ENCODE peak calls at places on chromosomes 4 and X, in ten cellular contexts. One of them, this sample, is unnamed.

GRCh38 chrX:74906427-74906826 is 18.8 kb downstream of the NEXMIF start:
- DNase-seq in stimulated activated CD4-positive, alpha-beta T cell treated with anti-CD3 and anti-CD28 coated beads, Interleukin-4, amount 100 ng/mL, for 48 hours: no peak
- DNase-seq in T-helper 9 cell: no peak
- DNase-seq in SK-N-DZ: no peak
- DNase-seq in endodermal cell: no peak
- DNase-seq in colonic mucosa: no peak
- DNase-seq in stimulated activated CD8-positive, alpha-beta memory T cell treated with anti-CD3 and anti-CD28 coated beads, Interleukin-15, amount 100 ng/mL, for 4 hours: no peak
- DNase-seq in nephron progenitor cell: no peak
- DNase-seq in activated CD8-positive, alpha-beta memory T cell treated with anti-CD3 and anti-CD28 coated beads, Interleukin-2, amount 10 ng/mL, durations not matched to agents 7 days and 5 days: no peak
- DNase-seq in left lung: no peak
- DNase-seq in this sample: no peak

GRCh38 chr4:15144249-15144966 is 142.1 kb downstream of the CPEB2 start:
- DNase-seq in stimulated activated CD4-positive, alpha-beta T cell treated with anti-CD3 and anti-CD28 coated beads, Interleukin-4, amount 100 ng/mL, for 48 hours: no peak
- DNase-seq in T-helper 9 cell: no peak
- DNase-seq in SK-N-DZ: no peak
- DNase-seq in endodermal cell: no peak
- DNase-seq in colonic mucosa: no peak
- DNase-seq in stimulated activated CD8-positive, alpha-beta memory T cell treated with anti-CD3 and anti-CD28 coated beads, Interleukin-15, amount 100 ng/mL, for 4 hours: no peak
- DNase-seq in nephron progenitor cell: no peak
- DNase-seq in activated CD8-positive, alpha-beta memory T cell treated with anti-CD3 and anti-CD28 coated beads, Interleukin-2, amount 10 ng/mL, durations not matched to agents 7 days and 5 days: no peak
- DNase-seq in left lung: no peak
- DNase-seq in this sample: no peak

GRCh38 chr4:170853422-170854021 is 763.8 kb upstream of the AADAT start:
- DNase-seq in stimulated activated CD4-positive, alpha-beta T cell treated with anti-CD3 and anti-CD28 coated beads, Interleukin-4, amount 100 ng/mL, for 48 hours: peak; percentile 4
- DNase-seq in T-helper 9 cell: no peak
- DNase-seq in SK-N-DZ: peak; percentile 33
- DNase-seq in endodermal cell: peak; percentile 86
- DNase-seq in colonic mucosa: peak; percentile 37
- DNase-seq in stimulated activated CD8-positive, alpha-beta memory T cell treated with anti-CD3 and anti-CD28 coated beads, Interleukin-15, amount 100 ng/mL, for 4 hours: no peak
- DNase-seq in nephron progenitor cell: peak; percentile 72
- DNase-seq in activated CD8-positive, alpha-beta memory T cell treated with anti-CD3 and anti-CD28 coated beads, Interleukin-2, amount 10 ng/mL, durations not matched to agents 7 days and 5 days: peak; percentile 41
- DNase-seq in left lung: peak; percentile 31
- DNase-seq in this sample: no peak

GRCh38 chr4:129264008-129264657 is 168.2 kb downstream of the C4orf33 start:
- DNase-seq in stimulated activated CD4-positive, alpha-beta T cell treated with anti-CD3 and anti-CD28 coated beads, Interleukin-4, amount 100 ng/mL, for 48 hours: no peak
- DNase-seq in T-helper 9 cell: no peak
- DNase-seq in SK-N-DZ: no peak
- DNase-seq in endodermal cell: no peak
- DNase-seq in colonic mucosa: no peak
- DNase-seq in stimulated activated CD8-positive, alpha-beta memory T cell treated with anti-CD3 and anti-CD28 coated beads, Interleukin-15, amount 100 ng/mL, for 4 hours: no peak
- DNase-seq in nephron progenitor cell: no peak
- DNase-seq in activated CD8-positive, alpha-beta memory T cell treated with anti-CD3 and anti-CD28 coated beads, Interleukin-2, amount 10 ng/mL, durations not matched to agents 7 days and 5 days: peak; percentile 42
- DNase-seq in left lung: no peak
- DNase-seq in this sample: no peak

GRCh38 chrX:45505214-45505613 is 304.5 kb upstream of the DIPK2B start:
- DNase-seq in stimulated activated CD4-positive, alpha-beta T cell treated with anti-CD3 and anti-CD28 coated beads, Interleukin-4, amount 100 ng/mL, for 48 hours: no peak
- DNase-seq in T-helper 9 cell: no peak
- DNase-seq in SK-N-DZ: no peak
- DNase-seq in endodermal cell: no peak
- DNase-seq in colonic mucosa: no peak
- DNase-seq in stimulated activated CD8-positive, alpha-beta memory T cell treated with anti-CD3 and anti-CD28 coated beads, Interleukin-15, amount 100 ng/mL, for 4 hours: no peak
- DNase-seq in nephron progenitor cell: no peak
- DNase-seq in activated CD8-positive, alpha-beta memory T cell treated with anti-CD3 and anti-CD28 coated beads, Interleukin-2, amount 10 ng/mL, durations not matched to agents 7 days and 5 days: no peak
- DNase-seq in left lung: no peak
- DNase-seq in this sample: no peak

GRCh38 chrX:114583646-114584433 is at the start of gene HTR2C:
- DNase-seq in stimulated activated CD4-positive, alpha-beta T cell treated with anti-CD3 and anti-CD28 coated beads, Interleukin-4, amount 100 ng/mL, for 48 hours: no peak
- DNase-seq in T-helper 9 cell: no peak
- DNase-seq in SK-N-DZ: no peak
- DNase-seq in endodermal cell: peak; percentile 84
- DNase-seq in colonic mucosa: no peak
- DNase-seq in stimulated activated CD8-positive, alpha-beta memory T cell treated with anti-CD3 and anti-CD28 coated beads, Interleukin-15, amount 100 ng/mL, for 4 hours: no peak
- DNase-seq in nephron progenitor cell: peak; percentile 20
- DNase-seq in activated CD8-positive, alpha-beta memory T cell treated with anti-CD3 and anti-CD28 coated beads, Interleukin-2, amount 10 ng/mL, durations not matched to agents 7 days and 5 days: no peak
- DNase-seq in left lung: no peak
- DNase-seq in this sample: no peak

GRCh38 chr4:109303141-109303499 is 662 bp upstream of the COL25A1 start:
- DNase-seq in stimulated activated CD4-positive, alpha-beta T cell treated with anti-CD3 and anti-CD28 coated beads, Interleukin-4, amount 100 ng/mL, for 48 hours: no peak
- DNase-seq in T-helper 9 cell: no peak
- DNase-seq in SK-N-DZ: no peak
- DNase-seq in endodermal cell: no peak
- DNase-seq in colonic mucosa: no peak
- DNase-seq in stimulated activated CD8-positive, alpha-beta memory T cell treated with anti-CD3 and anti-CD28 coated beads, Interleukin-15, amount 100 ng/mL, for 4 hours: no peak
- DNase-seq in nephron progenitor cell: no peak
- DNase-seq in activated CD8-positive, alpha-beta memory T cell treated with anti-CD3 and anti-CD28 coated beads, Interleukin-2, amount 10 ng/mL, durations not matched to agents 7 days and 5 days: no peak
- DNase-seq in left lung: no peak
- DNase-seq in this sample: no peak

GRCh38 chr4:80180743-80181142 is 16.6 kb upstream of the PRDM8 start:
- DNase-seq in stimulated activated CD4-positive, alpha-beta T cell treated with anti-CD3 and anti-CD28 coated beads, Interleukin-4, amount 100 ng/mL, for 48 hours: no peak
- DNase-seq in T-helper 9 cell: no peak
- DNase-seq in SK-N-DZ: peak; percentile 8
- DNase-seq in endodermal cell: no peak
- DNase-seq in colonic mucosa: no peak
- DNase-seq in stimulated activated CD8-positive, alpha-beta memory T cell treated with anti-CD3 and anti-CD28 coated beads, Interleukin-15, amount 100 ng/mL, for 4 hours: no peak
- DNase-seq in nephron progenitor cell: no peak
- DNase-seq in activated CD8-positive, alpha-beta memory T cell treated with anti-CD3 and anti-CD28 coated beads, Interleukin-2, amount 10 ng/mL, durations not matched to agents 7 days and 5 days: no peak
- DNase-seq in left lung: no peak
- DNase-seq in this sample: no peak

GRCh38 chrX:64176876-64177275 is 28.6 kb downstream of the AMER1 start:
- DNase-seq in stimulated activated CD4-positive, alpha-beta T cell treated with anti-CD3 and anti-CD28 coated beads, Interleukin-4, amount 100 ng/mL, for 48 hours: no peak
- DNase-seq in T-helper 9 cell: no peak
- DNase-seq in SK-N-DZ: no peak
- DNase-seq in endodermal cell: no peak
- DNase-seq in colonic mucosa: no peak
- DNase-seq in stimulated activated CD8-positive, alpha-beta memory T cell treated with anti-CD3 and anti-CD28 coated beads, Interleukin-15, amount 100 ng/mL, for 4 hours: no peak
- DNase-seq in nephron progenitor cell: no peak
- DNase-seq in activated CD8-positive, alpha-beta memory T cell treated with anti-CD3 and anti-CD28 coated beads, Interleukin-2, amount 10 ng/mL, durations not matched to agents 7 days and 5 days: no peak
- DNase-seq in left lung: no peak
- DNase-seq in this sample: no peak

GRCh38 chrX:69069086-69069445 is 96.2 kb downstream of the PJA1 start:
- DNase-seq in stimulated activated CD4-positive, alpha-beta T cell treated with anti-CD3 and anti-CD28 coated beads, Interleukin-4, amount 100 ng/mL, for 48 hours: no peak
- DNase-seq in T-helper 9 cell: no peak
- DNase-seq in SK-N-DZ: no peak
- DNase-seq in endodermal cell: no peak
- DNase-seq in colonic mucosa: no peak
- DNase-seq in stimulated activated CD8-positive, alpha-beta memory T cell treated with anti-CD3 and anti-CD28 coated beads, Interleukin-15, amount 100 ng/mL, for 4 hours: no peak
- DNase-seq in nephron progenitor cell: no peak
- DNase-seq in activated CD8-positive, alpha-beta memory T cell treated with anti-CD3 and anti-CD28 coated beads, Interleukin-2, amount 10 ng/mL, durations not matched to agents 7 days and 5 days: no peak
- DNase-seq in left lung: no peak
- DNase-seq in this sample: no peak

GRCh38 chr4:85946821-85947220 is 413.0 kb downstream of the MAPK10 start:
- DNase-seq in stimulated activated CD4-positive, alpha-beta T cell treated with anti-CD3 and anti-CD28 coated beads, Interleukin-4, amount 100 ng/mL, for 48 hours: no peak
- DNase-seq in T-helper 9 cell: no peak
- DNase-seq in SK-N-DZ: no peak
- DNase-seq in endodermal cell: no peak
- DNase-seq in colonic mucosa: no peak
- DNase-seq in stimulated activated CD8-positive, alpha-beta memory T cell treated with anti-CD3 and anti-CD28 coated beads, Interleukin-15, amount 100 ng/mL, for 4 hours: no peak
- DNase-seq in nephron progenitor cell: no peak
- DNase-seq in activated CD8-positive, alpha-beta memory T cell treated with anti-CD3 and anti-CD28 coated beads, Interleukin-2, amount 10 ng/mL, durations not matched to agents 7 days and 5 days: no peak
- DNase-seq in left lung: no peak
- DNase-seq in this sample: no peak

GRCh38 chrX:123153846-123154335 is 30.2 kb upstream of the GRIA3 start:
- DNase-seq in stimulated activated CD4-positive, alpha-beta T cell treated with anti-CD3 and anti-CD28 coated beads, Interleukin-4, amount 100 ng/mL, for 48 hours: no peak
- DNase-seq in T-helper 9 cell: no peak
- DNase-seq in SK-N-DZ: no peak
- DNase-seq in endodermal cell: no peak
- DNase-seq in colonic mucosa: no peak
- DNase-seq in stimulated activated CD8-positive, alpha-beta memory T cell treated with anti-CD3 and anti-CD28 coated beads, Interleukin-15, amount 100 ng/mL, for 4 hours: no peak
- DNase-seq in nephron progenitor cell: no peak
- DNase-seq in activated CD8-positive, alpha-beta memory T cell treated with anti-CD3 and anti-CD28 coated beads, Interleukin-2, amount 10 ng/mL, durations not matched to agents 7 days and 5 days: no peak
- DNase-seq in left lung: no peak
- DNase-seq in this sample: no peak

GRCh38 chr4:56657818-56658217 is 23.3 kb downstream of the HOPX start:
- DNase-seq in stimulated activated CD4-positive, alpha-beta T cell treated with anti-CD3 and anti-CD28 coated beads, Interleukin-4, amount 100 ng/mL, for 48 hours: no peak
- DNase-seq in T-helper 9 cell: no peak
- DNase-seq in SK-N-DZ: no peak
- DNase-seq in endodermal cell: no peak
- DNase-seq in colonic mucosa: no peak
- DNase-seq in stimulated activated CD8-positive, alpha-beta memory T cell treated with anti-CD3 and anti-CD28 coated beads, Interleukin-15, amount 100 ng/mL, for 4 hours: no peak
- DNase-seq in nephron progenitor cell: no peak
- DNase-seq in activated CD8-positive, alpha-beta memory T cell treated with anti-CD3 and anti-CD28 coated beads, Interleukin-2, amount 10 ng/mL, durations not matched to agents 7 days and 5 days: no peak
- DNase-seq in left lung: no peak
- DNase-seq in this sample: no peak

GRCh38 chr4:124965492-124965891 is 253.0 kb upstream of the ANKRD50 start:
- DNase-seq in stimulated activated CD4-positive, alpha-beta T cell treated with anti-CD3 and anti-CD28 coated beads, Interleukin-4, amount 100 ng/mL, for 48 hours: no peak
- DNase-seq in T-helper 9 cell: no peak
- DNase-seq in SK-N-DZ: no peak
- DNase-seq in endodermal cell: no peak
- DNase-seq in colonic mucosa: no peak
- DNase-seq in stimulated activated CD8-positive, alpha-beta memory T cell treated with anti-CD3 and anti-CD28 coated beads, Interleukin-15, amount 100 ng/mL, for 4 hours: no peak
- DNase-seq in nephron progenitor cell: no peak
- DNase-seq in activated CD8-positive, alpha-beta memory T cell treated with anti-CD3 and anti-CD28 coated beads, Interleukin-2, amount 10 ng/mL, durations not matched to agents 7 days and 5 days: no peak
- DNase-seq in left lung: no peak
- DNase-seq in this sample: no peak

GRCh38 chr4:152166567-152166966 is 369.3 kb downstream of the FBXW7 start:
- DNase-seq in stimulated activated CD4-positive, alpha-beta T cell treated with anti-CD3 and anti-CD28 coated beads, Interleukin-4, amount 100 ng/mL, for 48 hours: no peak
- DNase-seq in T-helper 9 cell: no peak
- DNase-seq in SK-N-DZ: no peak
- DNase-seq in endodermal cell: peak; percentile 83
- DNase-seq in colonic mucosa: no peak
- DNase-seq in stimulated activated CD8-positive, alpha-beta memory T cell treated with anti-CD3 and anti-CD28 coated beads, Interleukin-15, amount 100 ng/mL, for 4 hours: no peak
- DNase-seq in nephron progenitor cell: peak; percentile 79
- DNase-seq in activated CD8-positive, alpha-beta memory T cell treated with anti-CD3 and anti-CD28 coated beads, Interleukin-2, amount 10 ng/mL, durations not matched to agents 7 days and 5 days: no peak
- DNase-seq in left lung: no peak
- DNase-seq in this sample: no peak

GRCh38 chr4:54586343-54586953 is 71.3 kb upstream of the KIT start:
- DNase-seq in stimulated activated CD4-positive, alpha-beta T cell treated with anti-CD3 and anti-CD28 coated beads, Interleukin-4, amount 100 ng/mL, for 48 hours: no peak
- DNase-seq in T-helper 9 cell: no peak
- DNase-seq in SK-N-DZ: no peak
- DNase-seq in endodermal cell: no peak
- DNase-seq in colonic mucosa: peak; percentile 58
- DNase-seq in stimulated activated CD8-positive, alpha-beta memory T cell treated with anti-CD3 and anti-CD28 coated beads, Interleukin-15, amount 100 ng/mL, for 4 hours: no peak
- DNase-seq in nephron progenitor cell: no peak
- DNase-seq in activated CD8-positive, alpha-beta memory T cell treated with anti-CD3 and anti-CD28 coated beads, Interleukin-2, amount 10 ng/mL, durations not matched to agents 7 days and 5 days: no peak
- DNase-seq in left lung: no peak
- DNase-seq in this sample: no peak

GRCh38 chr4:128292349-128292748 is 4.7 kb upstream of the PGRMC2 start:
- DNase-seq in stimulated activated CD4-positive, alpha-beta T cell treated with anti-CD3 and anti-CD28 coated beads, Interleukin-4, amount 100 ng/mL, for 48 hours: no peak
- DNase-seq in T-helper 9 cell: no peak
- DNase-seq in SK-N-DZ: no peak
- DNase-seq in endodermal cell: no peak
- DNase-seq in colonic mucosa: no peak
- DNase-seq in stimulated activated CD8-positive, alpha-beta memory T cell treated with anti-CD3 and anti-CD28 coated beads, Interleukin-15, amount 100 ng/mL, for 4 hours: no peak
- DNase-seq in nephron progenitor cell: no peak
- DNase-seq in activated CD8-positive, alpha-beta memory T cell treated with anti-CD3 and anti-CD28 coated beads, Interleukin-2, amount 10 ng/mL, durations not matched to agents 7 days and 5 days: no peak
- DNase-seq in left lung: no peak
- DNase-seq in this sample: no peak

GRCh38 chr4:166064706-166065105 is 191.7 kb downstream of the TLL1 start:
- DNase-seq in stimulated activated CD4-positive, alpha-beta T cell treated with anti-CD3 and anti-CD28 coated beads, Interleukin-4, amount 100 ng/mL, for 48 hours: no peak
- DNase-seq in T-helper 9 cell: no peak
- DNase-seq in SK-N-DZ: no peak
- DNase-seq in endodermal cell: no peak
- DNase-seq in colonic mucosa: no peak
- DNase-seq in stimulated activated CD8-positive, alpha-beta memory T cell treated with anti-CD3 and anti-CD28 coated beads, Interleukin-15, amount 100 ng/mL, for 4 hours: no peak
- DNase-seq in nephron progenitor cell: no peak
- DNase-seq in activated CD8-positive, alpha-beta memory T cell treated with anti-CD3 and anti-CD28 coated beads, Interleukin-2, amount 10 ng/mL, durations not matched to agents 7 days and 5 days: no peak
- DNase-seq in left lung: no peak
- DNase-seq in this sample: no peak

This sample was measured in effector memory CD4-positive, alpha-beta T cell.